ENCODE peak calls at places on chromosome 20, in seven cellular contexts. D is psoas muscle; P is suprapubic skin; V is CD4-positive, alpha-beta T cell; E is OCI-LY7; T is A549; R is T-helper 22 cell. J is an unnamed sample.

GRCh38 chr20:7912551-7912950 is 27.7 kb downstream of the HAO1 start:
- DNase-seq in D (no peak), P (no peak), V (no peak), E (no peak), T (no peak), R (no peak), J (no peak)

GRCh38 chr20:50221501-50222323 is 31.1 kb downstream of the CEBPB start:
- DNase-seq in D (no peak), P (no peak), V (no peak), E (no peak), T (no peak), R (no peak), J (no peak)

GRCh38 chr20:21511485-21511849 is 2.4 kb downstream of the NKX2-2 start:
- DNase-seq in D (no peak), P (no peak), V (no peak), E (no peak), T (no peak), R (no peak), J (no peak)

GRCh38 chr20:62818592-62819493 is 2.0 kb downstream of the COL9A3 start:
- DNase-seq in D (peak; percentile 76), P (no peak), V (no peak), E (no peak), T (no peak), R (no peak), J (no peak)

GRCh38 chr20:12623870-12624269 is 384.9 kb upstream of the SPTLC3 start:
- DNase-seq in D (no peak), P (no peak), V (no peak), E (no peak), T (no peak), R (no peak), J (no peak)

GRCh38 chr20:41618807-41619294 is 674 bp upstream of the CHD6 start:
- DNase-seq in D (no peak), P (no peak), V (no peak), E (no peak), T (peak; percentile 24), R (no peak), J (no peak)

GRCh38 chr20:4682682-4683081 is 39.0 kb upstream of the PRND start:
- DNase-seq in D (no peak), P (no peak), V (no peak), E (no peak), T (no peak), R (no peak), J (no peak)

GRCh38 chr20:9300534-9300933 is 213.9 kb upstream of the LAMP5 start:
- DNase-seq in D (no peak), P (no peak), V (no peak), E (no peak), T (no peak), R (no peak), J (no peak)

GRCh38 chr20:35635652-35636051 is 20.0 kb downstream of the SPAG4 start:
- DNase-seq in D (no peak), P (no peak), V (no peak), E (no peak), T (no peak), R (no peak), J (no peak)

J was measured in activated CD8-positive, alpha-beta T cell treated with anti-CD3 and anti-CD28 coated beads, Interleukin-2, amount 10 ng/mL, durations not matched to agents 7 days and 5 days.